ENCODE peak calls at places on chromosomes 6 and 20, in five cellular contexts. E is HCT116, K is neural crest cell, D is hepatocyte, G is stomach. Y is an unnamed sample.
A peak's percentile ranks its signal among the peaks of the same experiment; 100 is the strongest.

GRCh38 chr20:62887147-62887859 is 25.7 kb upstream of the TCFL5 start:
- DNase-seq in E (no peak), K (no peak), D (peak; percentile 82), G (peak; percentile 67), Y (peak; percentile 71)

GRCh38 chr20:40578961-40579360 is 110.1 kb downstream of the MAFB start:
- DNase-seq in E (no peak), K (no peak), D (no peak), G (no peak), Y (no peak)

GRCh38 chr6:15523679-15524630 is 138.9 kb downstream of the DTNBP1 start:
- DNase-seq in E (no peak), K (no peak), D (no peak), G (no peak), Y (no peak)

GRCh38 chr6:41577865-41578713 is 31.9 kb downstream of the FOXP4 start:
- DNase-seq in E (peak; percentile 48), K (peak; percentile 39), D (peak; percentile 71), G (peak; percentile 74), Y (no peak)

GRCh38 chr6:63174173-63174572 is 37.1 kb upstream of the FKBP1C start:
- DNase-seq in E (no peak), K (no peak), D (no peak), G (no peak), Y (no peak)

GRCh38 chr20:12395404-12396159 is 477.9 kb downstream of the BTBD3 start:
- DNase-seq in E (no peak), K (no peak), D (peak; percentile 16), G (no peak), Y (no peak)

GRCh38 chr20:62924567-62925419 is 1.5 kb downstream of the DIDO1 start:
- DNase-seq in E (no peak), K (no peak), D (peak; percentile 55), G (no peak), Y (no peak)

GRCh38 chr20:10665027-10665561 is 8.7 kb downstream of the JAG1 start:
- DNase-seq in E (no peak), K (no peak), D (no peak), G (no peak), Y (no peak)

GRCh38 chr20:25299801-25300200 is 51.9 kb downstream of the PYGB start:
- DNase-seq in E (no peak), K (no peak), D (no peak), G (no peak), Y (no peak)

GRCh38 chr6:137024172-137024990 is 20.4 kb downstream of the IL20RA start:
- DNase-seq in E (no peak), K (no peak), D (no peak), G (no peak), Y (no peak)

GRCh38 chr20:41142914-41143313 is 5.6 kb downstream of the PLCG1 start:
- DNase-seq in E (no peak), K (no peak), D (no peak), G (no peak), Y (no peak)

GRCh38 chr20:58524814-58525213 is 9.6 kb upstream of the APCDD1L start:
- DNase-seq in E (no peak), K (no peak), D (no peak), G (no peak), Y (no peak)

DNA sequence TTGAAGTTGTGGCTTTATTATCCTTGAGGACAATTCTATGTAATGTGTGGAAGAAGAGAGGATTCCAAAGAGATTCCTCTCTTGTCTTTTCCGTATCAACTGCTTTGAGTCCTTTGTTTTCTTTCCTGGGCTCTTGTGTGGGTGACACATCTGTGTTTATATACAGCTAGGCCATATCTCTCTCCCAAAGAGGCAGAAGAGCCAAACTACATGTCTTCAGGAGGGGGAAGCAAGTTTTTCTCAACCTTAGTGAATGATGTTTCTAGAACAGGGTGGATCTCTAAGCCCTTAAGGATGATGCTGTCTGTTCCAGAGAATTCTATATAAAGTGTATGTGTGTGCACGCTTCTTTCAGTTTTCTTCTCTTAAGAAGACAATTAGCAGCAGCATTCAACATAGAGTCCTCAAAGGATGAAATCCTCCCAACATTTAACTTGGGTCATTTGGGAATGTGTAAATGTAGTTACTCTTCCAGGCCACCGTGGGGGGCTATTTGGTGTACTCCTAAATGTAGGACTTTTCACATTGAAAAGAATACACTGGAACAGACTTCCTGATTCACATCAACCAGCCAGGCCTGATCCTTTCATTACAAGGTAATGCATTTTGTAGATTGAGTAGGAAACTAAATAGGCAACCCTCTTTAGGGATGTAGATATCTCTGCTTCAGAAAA is 92.8 kb upstream of the EEF1E1 start:
- DNase-seq in E (peak; percentile 18), K (no peak), D (peak; percentile 24), G (no peak), Y (no peak)
- TF ChIP-seq CTCF in E (peak; percentile 35), K (peak; percentile 56), D (no peak), G (no peak), Y (no peak)

DNA sequence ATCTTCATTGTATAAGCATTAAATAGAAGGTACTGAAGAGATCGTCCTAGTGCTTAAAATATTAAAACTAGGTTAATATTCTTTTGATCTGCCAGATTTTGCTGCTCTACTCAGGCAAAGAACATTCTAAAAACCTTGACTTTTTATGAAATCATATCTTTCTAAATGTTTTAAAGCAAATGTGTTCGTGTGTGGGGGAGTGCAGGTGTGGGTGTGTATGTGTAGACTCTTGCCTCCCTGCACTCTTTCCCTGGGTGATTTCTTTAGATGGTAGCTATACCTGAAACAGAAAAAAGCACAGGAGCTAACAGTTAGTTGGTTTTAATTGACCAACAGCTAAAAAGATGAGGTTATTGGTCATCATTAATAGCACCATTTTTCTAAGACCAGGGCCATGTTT is 5.7 kb downstream of the NRSN1 start:
- DNase-seq in E (no peak), K (no peak), D (no peak), G (no peak), Y (no peak)
- TF ChIP-seq CTCF in E (no peak), K (no peak), D (no peak), G (no peak), Y (no peak)

GRCh38 chr6:112026933-112027332 is 27.0 kb upstream of the CCN6 start:
- DNase-seq in E (no peak), K (no peak), D (no peak), G (no peak), Y (no peak)

GRCh38 chr6:112027942-112028674 is 25.8 kb upstream of the CCN6 start:
- DNase-seq in E (no peak), K (no peak), D (no peak), G (no peak), Y (peak; percentile 77)

GRCh38 chr6:112022749-112023148 is 31.2 kb upstream of the CCN6 start:
- DNase-seq in E (no peak), K (no peak), D (no peak), G (no peak), Y (no peak)

GRCh38 chr6:112021911-112022310 is 32.0 kb upstream of the CCN6 start:
- DNase-seq in E (no peak), K (no peak), D (no peak), G (no peak), Y (no peak)

DNA sequence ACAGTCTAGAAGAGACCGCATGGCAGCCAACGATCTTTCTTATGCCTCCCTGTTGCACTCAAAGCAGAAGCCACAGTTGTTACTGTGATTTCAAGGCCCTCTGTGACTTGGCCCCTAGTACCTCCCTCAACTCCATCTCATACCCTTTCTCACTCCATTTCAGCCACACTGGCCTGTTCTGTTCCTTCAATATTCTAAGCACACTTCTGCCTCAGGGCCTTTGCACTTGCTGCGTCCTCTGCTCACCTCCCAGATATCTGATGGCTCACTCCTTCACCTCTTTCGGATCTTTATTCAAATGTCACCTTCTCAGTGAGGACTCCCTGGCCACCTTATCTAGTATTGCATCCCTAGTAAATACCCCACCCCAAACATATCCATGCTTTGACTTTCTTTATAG is 29.4 kb upstream of the CCN6 start:
- DNase-seq in E (no peak), K (no peak), D (no peak), G (no peak), Y (no peak)
- TF ChIP-seq CTCF in E (no peak), K (no peak), D (no peak), G (no peak), Y (no peak)

GRCh38 chr6:155123520-155123919 is 128.4 kb downstream of the TIAM2 start:
- DNase-seq in E (no peak), K (peak; percentile 30), D (no peak), G (no peak), Y (no peak)

GRCh38 chr6:155125916-155126315 is 130.8 kb downstream of the TIAM2 start:
- DNase-seq in E (no peak), K (no peak), D (no peak), G (no peak), Y (no peak)

GRCh38 chr6:155122199-155122950 is 127.3 kb downstream of the TIAM2 start:
- DNase-seq in E (no peak), K (no peak), D (no peak), G (no peak), Y (no peak)

GRCh38 chr6:155120034-155120433 is 124.9 kb downstream of the TIAM2 start:
- DNase-seq in E (no peak), K (no peak), D (no peak), G (no peak), Y (no peak)

DNA sequence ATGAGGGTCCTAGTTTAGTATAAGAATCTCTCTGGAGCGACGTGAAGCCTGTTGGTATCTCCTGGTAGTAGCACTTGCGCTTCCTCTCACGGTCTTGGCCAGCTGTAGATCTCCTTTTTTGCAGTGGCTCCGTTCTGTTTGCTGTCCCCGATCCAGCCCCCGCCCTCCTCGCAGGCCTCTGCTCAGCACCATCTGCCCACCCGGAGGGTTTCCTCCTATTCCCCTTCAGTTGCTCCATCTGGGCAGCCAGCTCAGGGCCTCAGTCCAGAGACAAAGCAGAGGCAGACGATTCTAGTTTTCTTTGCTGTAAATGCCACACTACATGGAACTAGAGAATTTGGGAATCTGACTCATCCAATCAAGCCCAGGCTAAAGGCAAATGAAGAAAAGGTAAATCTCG is 126.6 kb downstream of the TIAM2 start:
- DNase-seq in E (no peak), K (peak; percentile 19), D (no peak), G (no peak), Y (no peak)
- TF ChIP-seq CTCF in E (no peak), K (no peak), D (no peak), G (no peak), Y (no peak)

GRCh38 chr6:118965354-118965753 is 30.4 kb upstream of the MCM9 start:
- DNase-seq in E (no peak), K (no peak), D (peak; percentile 50), G (no peak), Y (no peak)

GRCh38 chr6:118965843-118966242 is 30.9 kb upstream of the MCM9 start:
- DNase-seq in E (no peak), K (no peak), D (no peak), G (no peak), Y (no peak)

GRCh38 chr6:118959903-118960302 is 24.9 kb upstream of the MCM9 start:
- DNase-seq in E (no peak), K (no peak), D (no peak), G (no peak), Y (no peak)

GRCh38 chr6:118967239-118967638 is 32.3 kb upstream of the MCM9 start:
- DNase-seq in E (no peak), K (no peak), D (no peak), G (no peak), Y (no peak)

DNA sequence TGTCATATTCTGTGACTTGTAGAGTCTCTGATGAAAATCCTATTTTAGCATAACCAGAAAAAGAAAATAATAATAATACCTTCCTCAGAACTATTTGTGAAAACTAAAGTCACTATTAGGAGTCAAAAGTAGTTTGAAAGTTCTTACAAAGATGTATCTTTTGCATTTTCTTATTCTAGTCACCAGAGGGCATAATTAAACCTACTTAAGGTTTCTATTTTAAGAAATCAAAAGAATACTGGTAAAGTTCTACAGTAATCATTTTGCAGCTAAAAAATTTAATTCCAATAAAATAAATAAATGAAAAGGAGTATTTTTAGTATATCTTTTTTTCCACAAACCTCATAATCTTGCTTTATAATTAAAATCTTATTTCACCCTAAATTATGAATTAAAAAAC is 28.0 kb upstream of the MCM9 start:
- DNase-seq in E (peak; percentile 7), K (no peak), D (no peak), G (no peak), Y (no peak)
- TF ChIP-seq CTCF in E (no peak), K (peak; percentile 46), D (peak; percentile 42), G (peak; percentile 12), Y (no peak)

GRCh38 chr6:169776379-169776778 is 25.0 kb downstream of the ERMARD start:
- DNase-seq in E (no peak), K (no peak), D (no peak), G (no peak), Y (no peak)
- TF ChIP-seq CTCF in E (no peak), K (no peak), D (no peak), G (no peak), Y (no peak)